ENCODE peak calls at places on chromosomes 7 and 10, in five cellular contexts. One of them, this sample, is unnamed.

GRCh38 chr10:101330236-101331225 is 23.4 kb upstream of the BTRC start:
- DNase-seq in T47D: no peak
- DNase-seq in stimulated activated CD4-positive, alpha-beta T cell treated with anti-CD3 and anti-CD28 coated beads, TNF-alpha, amount 100 ng/mL, for 4 hours: no peak
- DNase-seq in NCI-H510A: no peak
- DNase-seq in GM12891: no peak
- DNase-seq in this sample: no peak

GRCh38 chr7:134450296-134451000 is 8.5 kb downstream of the AKR1B1 start:
- DNase-seq in GM12891: no peak
- DNase-seq in stimulated activated CD4-positive, alpha-beta T cell treated with anti-CD3 and anti-CD28 coated beads, TNF-alpha, amount 100 ng/mL, for 4 hours: no peak
- DNase-seq in T47D: no peak
- DNase-seq in NCI-H510A: no peak
- DNase-seq in this sample: no peak

GRCh38 chr10:69800109-69800508 is 1.6 kb upstream of the COL13A1 start:
- DNase-seq in stimulated activated CD4-positive, alpha-beta T cell treated with anti-CD3 and anti-CD28 coated beads, TNF-alpha, amount 100 ng/mL, for 4 hours: no peak
- DNase-seq in T47D: peak; percentile 15
- DNase-seq in NCI-H510A: no peak
- DNase-seq in GM12891: no peak
- DNase-seq in this sample: no peak

GRCh38 chr7:41696323-41696916 is 6.5 kb downstream of the INHBA start:
- DNase-seq in stimulated activated CD4-positive, alpha-beta T cell treated with anti-CD3 and anti-CD28 coated beads, TNF-alpha, amount 100 ng/mL, for 4 hours: no peak
- DNase-seq in NCI-H510A: peak; percentile 0
- DNase-seq in T47D: peak; percentile 64
- DNase-seq in GM12891: peak; percentile 17
- DNase-seq in this sample: no peak

GRCh38 chr10:31133251-31133627 is 101.6 kb upstream of the ZNF438 start:
- DNase-seq in NCI-H510A: no peak
- DNase-seq in T47D: no peak
- DNase-seq in stimulated activated CD4-positive, alpha-beta T cell treated with anti-CD3 and anti-CD28 coated beads, TNF-alpha, amount 100 ng/mL, for 4 hours: no peak
- DNase-seq in GM12891: no peak
- DNase-seq in this sample: no peak

GRCh38 chr7:23315366-23315765 is 16.2 kb downstream of the MALSU1 start:
- DNase-seq in T47D: no peak
- DNase-seq in GM12891: no peak
- DNase-seq in stimulated activated CD4-positive, alpha-beta T cell treated with anti-CD3 and anti-CD28 coated beads, TNF-alpha, amount 100 ng/mL, for 4 hours: no peak
- DNase-seq in NCI-H510A: no peak
- DNase-seq in this sample: no peak

GRCh38 chr7:147088916-147089315 is 972.3 kb downstream of the CNTNAP2 start:
- DNase-seq in T47D: no peak
- DNase-seq in GM12891: no peak
- DNase-seq in stimulated activated CD4-positive, alpha-beta T cell treated with anti-CD3 and anti-CD28 coated beads, TNF-alpha, amount 100 ng/mL, for 4 hours: no peak
- DNase-seq in NCI-H510A: no peak
- DNase-seq in this sample: no peak

GRCh38 chr10:18097524-18097923 is 42.7 kb upstream of the CACNB2 start:
- DNase-seq in stimulated activated CD4-positive, alpha-beta T cell treated with anti-CD3 and anti-CD28 coated beads, TNF-alpha, amount 100 ng/mL, for 4 hours: no peak
- DNase-seq in NCI-H510A: no peak
- DNase-seq in T47D: no peak
- DNase-seq in GM12891: no peak
- DNase-seq in this sample: no peak

GRCh38 chr7:66211429-66211828 is 6.3 kb downstream of the TPST1 start:
- DNase-seq in T47D: no peak
- DNase-seq in stimulated activated CD4-positive, alpha-beta T cell treated with anti-CD3 and anti-CD28 coated beads, TNF-alpha, amount 100 ng/mL, for 4 hours: no peak
- DNase-seq in NCI-H510A: no peak
- DNase-seq in GM12891: no peak
- DNase-seq in this sample: no peak

GRCh38 chr10:46092523-46093195 is 46.6 kb upstream of the MSMB start:
- DNase-seq in stimulated activated CD4-positive, alpha-beta T cell treated with anti-CD3 and anti-CD28 coated beads, TNF-alpha, amount 100 ng/mL, for 4 hours: no peak
- DNase-seq in GM12891: no peak
- DNase-seq in NCI-H510A: no peak
- DNase-seq in T47D: no peak
- DNase-seq in this sample: peak; percentile 77

GRCh38 chr10:101014966-101015581 is 15.5 kb downstream of the LZTS2 start:
- DNase-seq in stimulated activated CD4-positive, alpha-beta T cell treated with anti-CD3 and anti-CD28 coated beads, TNF-alpha, amount 100 ng/mL, for 4 hours: no peak
- DNase-seq in T47D: no peak
- DNase-seq in NCI-H510A: no peak
- DNase-seq in GM12891: no peak
- DNase-seq in this sample: no peak

GRCh38 chr7:1136841-1137516 is 23.0 kb downstream of the ZFAND2A start:
- DNase-seq in stimulated activated CD4-positive, alpha-beta T cell treated with anti-CD3 and anti-CD28 coated beads, TNF-alpha, amount 100 ng/mL, for 4 hours: no peak
- DNase-seq in T47D: no peak
- DNase-seq in GM12891: no peak
- DNase-seq in NCI-H510A: no peak
- DNase-seq in this sample: no peak